ENCODE peak calls at places on chromosome 20, in five cellular contexts. One of them, this sample, is unnamed.
A peak's percentile ranks its signal among the peaks of the same experiment; 100 is the strongest.

GRCh38 chr20:4087923-4088322 is 72.6 kb upstream of the RNF24 start:
- DNase-seq in HepG2: no peak
- DNase-seq in H1: no peak
- DNase-seq in GM12878: no peak
- DNase-seq in GM12891: no peak
- DNase-seq in this sample: no peak

GRCh38 chr20:32635764-32636163 is 38.0 kb downstream of the C20orf203 start:
- DNase-seq in GM12878: no peak
- DNase-seq in HepG2: no peak
- DNase-seq in GM12891: no peak
- DNase-seq in H1: no peak
- DNase-seq in this sample: no peak

GRCh38 chr20:50379049-50379990 is 130.9 kb upstream of the PTPN1 start:
- DNase-seq in H1: no peak
- DNase-seq in GM12891: no peak
- DNase-seq in HepG2: no peak
- DNase-seq in GM12878: no peak
- DNase-seq in this sample: no peak

GRCh38 chr20:60952861-60953260 is 299.2 kb upstream of the CDH4 start:
- DNase-seq in GM12878: no peak
- DNase-seq in GM12891: no peak
- DNase-seq in H1: no peak
- DNase-seq in HepG2: no peak
- DNase-seq in this sample: no peak

GRCh38 chr20:22924036-22924737 is 110.9 kb upstream of the SSTR4 start:
- DNase-seq in HepG2: no peak
- DNase-seq in GM12878: no peak
- DNase-seq in H1: no peak
- DNase-seq in GM12891: no peak
- DNase-seq in this sample: no peak

GRCh38 chr20:41352666-41353065 is 12.0 kb downstream of the LPIN3 start:
- DNase-seq in H1: no peak
- DNase-seq in GM12878: no peak
- DNase-seq in HepG2: no peak
- DNase-seq in GM12891: no peak
- DNase-seq in this sample: no peak

GRCh38 chr20:46400253-46400652 is 6.2 kb downstream of the ELMO2 start:
- DNase-seq in GM12878: no peak
- DNase-seq in H1: no peak
- DNase-seq in HepG2: no peak
- DNase-seq in GM12891: no peak
- DNase-seq in this sample: no peak

GRCh38 chr20:50532231-50532630 is 22.0 kb downstream of the PTPN1 start:
- DNase-seq in H1: no peak
- DNase-seq in HepG2: no peak
- DNase-seq in GM12891: no peak
- DNase-seq in GM12878: no peak
- DNase-seq in this sample: no peak

GRCh38 chr20:21623074-21623780 is 82.2 kb upstream of the PAX1 start:
- DNase-seq in H1: no peak
- DNase-seq in GM12891: no peak
- DNase-seq in GM12878: no peak
- DNase-seq in HepG2: no peak
- DNase-seq in this sample: no peak

GRCh38 chr20:18019068-18019467 is 38.6 kb downstream of the OVOL2 start:
- DNase-seq in HepG2: peak; percentile 46
- DNase-seq in GM12891: peak; percentile 47
- DNase-seq in H1: no peak
- DNase-seq in GM12878: no peak
- DNase-seq in this sample: peak; percentile 37

GRCh38 chr20:43040427-43040826 is 149.3 kb downstream of the PTPRT start:
- DNase-seq in H1: peak; percentile 73
- DNase-seq in HepG2: peak; percentile 33
- DNase-seq in GM12891: no peak
- DNase-seq in GM12878: no peak
- DNase-seq in this sample: no peak

GRCh38 chr20:609371-609964 is 641 bp downstream of the TCF15 start:
- DNase-seq in GM12878: no peak
- DNase-seq in GM12891: no peak
- DNase-seq in H1: peak; percentile 60
- DNase-seq in HepG2: no peak
- DNase-seq in this sample: no peak

GRCh38 chr20:23092409-23092756 is 6.3 kb upstream of the CD93 start:
- DNase-seq in GM12891: no peak
- DNase-seq in H1: no peak
- DNase-seq in GM12878: no peak
- DNase-seq in HepG2: no peak
- DNase-seq in this sample: no peak

GRCh38 chr20:23419995-23420901 is 1.0 kb downstream of the NAPB start:
- DNase-seq in GM12891: peak; percentile 38
- DNase-seq in H1: no peak
- DNase-seq in HepG2: peak; percentile 62
- DNase-seq in GM12878: no peak
- DNase-seq in this sample: peak; percentile 41

GRCh38 chr20:61828891-61829290 is 236.8 kb downstream of the TAF4 start:
- DNase-seq in HepG2: no peak
- DNase-seq in H1: no peak
- DNase-seq in GM12891: no peak
- DNase-seq in GM12878: no peak
- DNase-seq in this sample: no peak

GRCh38 chr20:57988422-57988821 is 240.0 kb downstream of the ANKRD60 start:
- DNase-seq in GM12891: no peak
- DNase-seq in GM12878: no peak
- DNase-seq in H1: no peak
- DNase-seq in HepG2: no peak
- DNase-seq in this sample: no peak

GRCh38 chr20:1184638-1185315 is at the start of gene TMEM74B:
- DNase-seq in H1: peak; percentile 71
- DNase-seq in GM12878: no peak
- DNase-seq in HepG2: no peak
- DNase-seq in GM12891: peak; percentile 37
- DNase-seq in this sample: no peak

GRCh38 chr20:21509597-21510331 is 4.1 kb downstream of the NKX2-2 start:
- DNase-seq in HepG2: no peak
- DNase-seq in GM12878: no peak
- DNase-seq in H1: peak; percentile 68
- DNase-seq in GM12891: no peak
- DNase-seq in this sample: no peak

GRCh38 chr20:51354769-51355319 is 187.7 kb downstream of the NFATC2 start:
- DNase-seq in GM12878: no peak
- DNase-seq in HepG2: no peak
- DNase-seq in H1: no peak
- DNase-seq in GM12891: no peak
- DNase-seq in this sample: no peak

GRCh38 chr20:33983371-33983770 is 10.3 kb upstream of the RALY start:
- DNase-seq in H1: no peak
- DNase-seq in GM12878: no peak
- DNase-seq in HepG2: no peak
- DNase-seq in GM12891: no peak
- DNase-seq in this sample: no peak

GRCh38 chr20:49924247-49924646 is 8.9 kb upstream of the SPATA2 start:
- DNase-seq in GM12878: no peak
- DNase-seq in H1: no peak
- DNase-seq in HepG2: no peak
- DNase-seq in GM12891: no peak
- DNase-seq in this sample: no peak

GRCh38 chr20:36271639-36272546 is 34.2 kb upstream of the DLGAP4 start:
- DNase-seq in H1: no peak
- DNase-seq in HepG2: no peak
- DNase-seq in GM12878: no peak
- DNase-seq in GM12891: no peak
- DNase-seq in this sample: no peak

GRCh38 chr20:60008130-60008808 is 50.0 kb downstream of the CDH26 start:
- DNase-seq in H1: no peak
- DNase-seq in GM12891: no peak
- DNase-seq in HepG2: no peak
- DNase-seq in GM12878: no peak
- DNase-seq in this sample: no peak

GRCh38 chr20:5770240-5770986 is 20.2 kb downstream of the SHLD1 start:
- DNase-seq in HepG2: no peak
- DNase-seq in GM12891: no peak
- DNase-seq in H1: no peak
- DNase-seq in GM12878: no peak
- DNase-seq in this sample: no peak

DNA sequence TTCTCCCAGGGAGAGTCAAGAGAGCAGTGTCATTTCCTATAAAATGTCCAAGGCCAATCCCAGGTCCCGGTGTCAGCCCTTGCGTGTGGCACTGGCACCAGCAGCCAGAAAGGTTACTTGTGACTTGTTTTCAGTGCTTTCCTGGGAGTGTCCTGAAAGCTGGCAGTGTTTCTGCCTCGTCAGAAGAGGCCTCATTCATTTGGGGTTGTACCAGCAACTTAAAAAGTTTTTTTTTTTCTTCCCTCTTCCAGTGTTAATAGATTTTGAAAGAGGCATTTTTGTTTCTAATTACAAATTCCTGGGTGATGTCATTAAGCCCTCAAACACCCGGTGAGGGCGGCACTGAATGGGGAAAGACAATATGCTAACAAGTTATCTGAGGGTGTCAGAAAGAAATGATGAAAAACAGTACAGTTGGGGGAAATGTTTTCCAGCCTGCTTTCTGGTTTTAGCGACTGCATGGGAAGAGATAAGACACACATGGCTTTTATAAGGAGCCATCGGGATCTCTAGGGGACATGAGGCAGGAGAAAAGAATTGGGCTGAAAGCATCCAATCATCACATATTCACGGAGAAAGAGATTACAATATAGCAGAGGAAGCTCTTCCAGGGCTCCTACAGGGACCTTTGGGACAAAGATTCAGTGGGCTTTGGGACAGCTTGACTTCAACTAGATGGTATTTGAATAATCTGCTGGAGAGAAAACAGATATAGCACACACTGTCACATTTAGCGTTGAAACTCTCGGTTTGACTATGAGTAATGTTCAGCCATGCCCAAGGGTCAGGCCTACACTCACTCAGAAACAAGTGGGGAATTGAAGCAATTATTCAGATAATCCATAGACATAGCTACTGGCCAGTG is 153.0 kb downstream of the BCAS1 start:
- DNase-seq in GM12878: peak; percentile 93
- DNase-seq in HepG2: no peak
- DNase-seq in GM12891: no peak
- DNase-seq in H1: no peak
- DNase-seq in this sample: no peak
- TF ChIP-seq POLR2AphosphoS5 in GM12878: peak; percentile 45
- TF ChIP-seq POLR2AphosphoS5 in HepG2: no peak
- TF ChIP-seq POLR2AphosphoS5 in GM12891: no peak
- TF ChIP-seq POLR2AphosphoS5 in H1: no peak
- TF ChIP-seq POLR2AphosphoS5 in this sample: no peak

GRCh38 chr20:48106428-48106827 is 321.1 kb upstream of the SULF2 start:
- DNase-seq in GM12878: no peak
- DNase-seq in HepG2: no peak
- DNase-seq in GM12891: no peak
- DNase-seq in H1: no peak
- DNase-seq in this sample: no peak

GRCh38 chr20:48102076-48102787 is 317.0 kb upstream of the SULF2 start:
- DNase-seq in GM12891: no peak
- DNase-seq in GM12878: no peak
- DNase-seq in H1: no peak
- DNase-seq in HepG2: no peak
- DNase-seq in this sample: no peak

GRCh38 chr20:48102821-48103635 is 317.7 kb upstream of the SULF2 start:
- DNase-seq in GM12878: no peak
- DNase-seq in H1: no peak
- DNase-seq in HepG2: no peak
- DNase-seq in GM12891: no peak
- DNase-seq in this sample: no peak

GRCh38 chr20:48107560-48107959 is 322.3 kb upstream of the SULF2 start:
- DNase-seq in H1: no peak
- DNase-seq in GM12891: no peak
- DNase-seq in GM12878: no peak
- DNase-seq in HepG2: no peak
- DNase-seq in this sample: no peak
- TF ChIP-seq TAF1 in H1: no peak
- TF ChIP-seq TAF1 in GM12891: no peak
- TF ChIP-seq TAF1 in GM12878: no peak
- TF ChIP-seq TAF1 in HepG2: no peak
- TF ChIP-seq TAF1 in this sample: no peak

GRCh38 chr20:14712302-14712739 is 374.9 kb upstream of the FLRT3 start:
- DNase-seq in HepG2: no peak
- DNase-seq in GM12891: no peak
- DNase-seq in H1: no peak
- DNase-seq in GM12878: no peak
- DNase-seq in this sample: no peak

GRCh38 chr20:14717124-14718004 is 380.0 kb upstream of the FLRT3 start:
- DNase-seq in GM12891: no peak
- DNase-seq in HepG2: peak; percentile 9
- DNase-seq in H1: no peak
- DNase-seq in GM12878: no peak
- DNase-seq in this sample: no peak

GRCh38 chr20:14715400-14715799 is 378.0 kb upstream of the FLRT3 start:
- DNase-seq in H1: no peak
- DNase-seq in GM12878: no peak
- DNase-seq in HepG2: no peak
- DNase-seq in GM12891: no peak
- DNase-seq in this sample: no peak

GRCh38 chr20:14720251-14720650 is 382.8 kb upstream of the FLRT3 start:
- DNase-seq in HepG2: no peak
- DNase-seq in H1: no peak
- DNase-seq in GM12891: no peak
- DNase-seq in GM12878: no peak
- DNase-seq in this sample: no peak

DNA sequence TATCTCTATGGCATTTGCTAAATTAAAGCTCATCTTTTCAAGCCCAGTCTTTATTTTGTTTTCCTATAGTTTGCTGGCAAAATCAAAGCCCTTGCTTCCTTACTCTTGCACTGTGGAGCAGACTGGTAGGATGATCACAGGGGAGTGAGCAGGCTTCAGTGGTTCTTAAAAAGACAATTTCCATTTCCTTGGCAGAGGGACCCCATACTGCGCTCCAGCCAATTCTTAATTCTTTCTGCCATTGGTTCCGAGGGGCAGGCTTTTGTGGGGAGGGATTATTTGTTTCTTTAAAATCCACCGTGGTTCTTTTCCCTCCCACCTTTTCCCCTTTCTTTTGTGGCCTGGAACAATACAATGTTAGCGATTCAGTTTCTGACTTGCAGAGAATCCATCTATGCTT is 378.8 kb upstream of the FLRT3 start:
- DNase-seq in HepG2: no peak
- DNase-seq in H1: peak; percentile 54
- DNase-seq in GM12878: no peak
- DNase-seq in GM12891: no peak
- DNase-seq in this sample: no peak
- TF ChIP-seq POLR2A in HepG2: no peak
- TF ChIP-seq POLR2A in H1: no peak
- TF ChIP-seq POLR2A in GM12878: no peak
- TF ChIP-seq POLR2A in GM12891: no peak
- TF ChIP-seq POLR2A in this sample: no peak

GRCh38 chr20:63698739-63699465 is 2.5 kb downstream of the TNFRSF6B start:
- DNase-seq in H1: no peak
- DNase-seq in GM12891: peak; percentile 46
- DNase-seq in GM12878: peak; percentile 30
- DNase-seq in HepG2: no peak
- DNase-seq in this sample: peak; percentile 68
- TF ChIP-seq POLR2AphosphoS5 in H1: peak; percentile 10
- TF ChIP-seq POLR2AphosphoS5 in GM12891: no peak
- TF ChIP-seq POLR2AphosphoS5 in GM12878: no peak
- TF ChIP-seq POLR2AphosphoS5 in HepG2: peak; percentile 6
- TF ChIP-seq POLR2AphosphoS5 in this sample: no peak

GRCh38 chr20:39076958-39077357 is 114.8 kb downstream of the DHX35 start:
- DNase-seq in HepG2: no peak
- DNase-seq in GM12891: no peak
- DNase-seq in H1: no peak
- DNase-seq in GM12878: no peak
- DNase-seq in this sample: no peak
- TF ChIP-seq TAF1 in HepG2: no peak
- TF ChIP-seq TAF1 in GM12891: no peak
- TF ChIP-seq TAF1 in H1: no peak
- TF ChIP-seq TAF1 in GM12878: no peak
- TF ChIP-seq TAF1 in this sample: no peak

This sample was measured in GM12892.